ENCODE peak calls at places on chromosomes 4 and X, in eight cellular contexts. I is OCI-LY7; S is activated naive CD4-positive, alpha-beta T cell treated with anti-CD3 and anti-CD28 coated beads, Interleukin-2, amount 10 ng/mL, durations not matched to agents 7 days and 5 days; J is activated CD8-positive, alpha-beta memory T cell treated with anti-CD3 and anti-CD28 coated beads, Interleukin-2, amount 50 U/mL, for 48 hours; T is stimulated activated CD8-positive, alpha-beta memory T cell treated with anti-CD3 and anti-CD28 coated beads, Interleukin-4, amount 100 ng/mL, for 24 hours; A is GM18507; V is uterus; G is activated T-cell treated with anti-CD3 and anti-CD28 coated beads for 1 hour. Z is an unnamed sample.
A peak's percentile ranks its signal among the peaks of the same experiment; 100 is the strongest.

GRCh38 chr4:46124773-46125172 is 919 bp upstream of the GABRG1 start:
- DNase-seq in S (no peak), G (no peak), I (no peak), V (no peak), A (no peak), T (no peak), J (no peak), Z (no peak)

GRCh38 chr4:3721186-3721585 is 45.0 kb upstream of the ADRA2C start:
- DNase-seq in V (no peak), S (no peak), T (no peak), G (no peak), A (no peak), I (no peak), J (no peak), Z (no peak)

GRCh38 chrX:73728518-73729023 is 165.6 kb downstream of the CHIC1 start:
- DNase-seq in J (no peak), V (no peak), A (no peak), T (no peak), I (no peak), S (no peak), G (no peak), Z (no peak)

GRCh38 chrX:150365953-150366911 is 3.1 kb downstream of the MAMLD1 start:
- DNase-seq in S (peak; percentile 25), G (no peak), T (no peak), J (no peak), V (peak; percentile 75), A (no peak), I (no peak), Z (peak; percentile 40)

GRCh38 chr4:158796370-158797140 is 27.7 kb downstream of the FNIP2 start:
- DNase-seq in A (no peak), T (no peak), G (no peak), V (no peak), S (no peak), J (no peak), I (no peak), Z (no peak)

GRCh38 chr4:96347582-96347981 is 507.7 kb downstream of the PDHA2 start:
- DNase-seq in V (no peak), A (no peak), J (no peak), S (no peak), I (no peak), G (no peak), T (no peak), Z (no peak)

GRCh38 chr4:127143460-127144190 is 489.1 kb upstream of the INTU start:
- DNase-seq in V (no peak), S (no peak), J (no peak), G (no peak), I (no peak), T (no peak), A (no peak), Z (no peak)

GRCh38 chr4:100149190-100149589 is 41.1 kb downstream of the DDIT4L start:
- DNase-seq in G (no peak), J (no peak), S (no peak), V (no peak), I (no peak), A (no peak), T (no peak), Z (no peak)

GRCh38 chr4:133320576-133321170 is 171.6 kb downstream of the PCDH10 start:
- DNase-seq in G (no peak), V (no peak), I (peak; percentile 21), A (no peak), T (no peak), J (no peak), S (no peak), Z (peak; percentile 30)